ENCODE peak calls at places on chromosomes 6 and 20, in nine cellular contexts. K is GM06990, S is left ventricle myocardium inferior, L is HepG2, B is neuronal stem cell, J is lung, R is ovary, I is fibroblast of lung, Y is left lung. X is an unnamed sample.

GRCh38 chr20:3312940-3313656 is 74.1 kb upstream of the SLC4A11 start:
- DNase-seq in K (no peak), S (no peak), L (peak; percentile 52), B (no peak), J (no peak), R (no peak), I (peak; percentile 55), Y (no peak), X (peak; percentile 12)

GRCh38 chr6:54980511-54981275 is 134.1 kb downstream of the FAM83B start:
- DNase-seq in K (no peak), S (no peak), L (no peak), B (no peak), J (no peak), R (no peak), I (peak; percentile 98), Y (no peak), X (no peak)

GRCh38 chr6:135449246-135449645 is 48.3 kb downstream of the AHI1 start:
- DNase-seq in K (peak; percentile 49), S (no peak), L (no peak), B (no peak), J (no peak), R (no peak), I (no peak), Y (no peak), X (no peak)

GRCh38 chr20:37529214-37529967 is 1.7 kb upstream of the BLCAP start:
- DNase-seq in K (no peak), S (no peak), L (peak; percentile 44), B (no peak), J (no peak), R (no peak), I (no peak), Y (no peak), X (no peak)

GRCh38 chr20:61303675-61304074 is 51.6 kb downstream of the CDH4 start:
- DNase-seq in K (no peak), S (no peak), L (no peak), B (no peak), J (no peak), R (no peak), I (no peak), Y (no peak), X (no peak)

GRCh38 chr6:168180548-168181011 is 101.6 kb upstream of the FRMD1 start:
- DNase-seq in K (no peak), S (no peak), L (no peak), B (no peak), J (no peak), R (peak; percentile 5), I (no peak), Y (no peak), X (no peak)

GRCh38 chr6:169885131-169885530 is 133.7 kb downstream of the ERMARD start:
- DNase-seq in K (no peak), S (no peak), L (no peak), B (no peak), J (no peak), R (no peak), I (no peak), Y (no peak), X (no peak)

GRCh38 chr6:35142578-35142977 is 1.4 kb upstream of the TCP11 start:
- DNase-seq in K (no peak), S (no peak), L (no peak), B (no peak), J (no peak), R (no peak), I (peak; percentile 18), Y (no peak), X (no peak)

GRCh38 chr6:64520050-64520449 is 884.4 kb downstream of the PHF3 start:
- DNase-seq in K (no peak), S (no peak), L (no peak), B (no peak), J (no peak), R (no peak), I (peak; percentile 96), Y (no peak), X (peak; percentile 93)

GRCh38 chr6:42294759-42295158 is 77.1 kb upstream of the MRPS10 start:
- DNase-seq in K (no peak), S (no peak), L (peak; percentile 34), B (no peak), J (no peak), R (no peak), I (peak; percentile 45), Y (no peak), X (peak; percentile 89)

GRCh38 chr20:18780731-18781130 is 32.9 kb upstream of the SCP2D1 start:
- DNase-seq in K (no peak), S (no peak), L (no peak), B (no peak), J (no peak), R (no peak), I (no peak), Y (no peak), X (no peak)

GRCh38 chr6:40893021-40893420 is 146.0 kb downstream of the UNC5CL start:
- DNase-seq in K (no peak), S (no peak), L (no peak), B (no peak), J (no peak), R (no peak), I (no peak), Y (no peak), X (no peak)

GRCh38 chr6:113361014-113361645 is 496.0 kb upstream of the MARCKS start:
- DNase-seq in K (no peak), S (no peak), L (peak; percentile 82), B (no peak), J (no peak), R (no peak), I (peak; percentile 59), Y (no peak), X (peak; percentile 78)

GRCh38 chr6:89434954-89435353 is 2.0 kb downstream of the ANKRD6 start:
- DNase-seq in K (no peak), S (no peak), L (no peak), B (no peak), J (no peak), R (no peak), I (no peak), Y (no peak), X (no peak)

GRCh38 chr6:8434727-8435092 is 635 bp downstream of the SLC35B3 start:
- DNase-seq in K (no peak), S (no peak), L (no peak), B (no peak), J (no peak), R (no peak), I (no peak), Y (no peak), X (no peak)

DNA sequence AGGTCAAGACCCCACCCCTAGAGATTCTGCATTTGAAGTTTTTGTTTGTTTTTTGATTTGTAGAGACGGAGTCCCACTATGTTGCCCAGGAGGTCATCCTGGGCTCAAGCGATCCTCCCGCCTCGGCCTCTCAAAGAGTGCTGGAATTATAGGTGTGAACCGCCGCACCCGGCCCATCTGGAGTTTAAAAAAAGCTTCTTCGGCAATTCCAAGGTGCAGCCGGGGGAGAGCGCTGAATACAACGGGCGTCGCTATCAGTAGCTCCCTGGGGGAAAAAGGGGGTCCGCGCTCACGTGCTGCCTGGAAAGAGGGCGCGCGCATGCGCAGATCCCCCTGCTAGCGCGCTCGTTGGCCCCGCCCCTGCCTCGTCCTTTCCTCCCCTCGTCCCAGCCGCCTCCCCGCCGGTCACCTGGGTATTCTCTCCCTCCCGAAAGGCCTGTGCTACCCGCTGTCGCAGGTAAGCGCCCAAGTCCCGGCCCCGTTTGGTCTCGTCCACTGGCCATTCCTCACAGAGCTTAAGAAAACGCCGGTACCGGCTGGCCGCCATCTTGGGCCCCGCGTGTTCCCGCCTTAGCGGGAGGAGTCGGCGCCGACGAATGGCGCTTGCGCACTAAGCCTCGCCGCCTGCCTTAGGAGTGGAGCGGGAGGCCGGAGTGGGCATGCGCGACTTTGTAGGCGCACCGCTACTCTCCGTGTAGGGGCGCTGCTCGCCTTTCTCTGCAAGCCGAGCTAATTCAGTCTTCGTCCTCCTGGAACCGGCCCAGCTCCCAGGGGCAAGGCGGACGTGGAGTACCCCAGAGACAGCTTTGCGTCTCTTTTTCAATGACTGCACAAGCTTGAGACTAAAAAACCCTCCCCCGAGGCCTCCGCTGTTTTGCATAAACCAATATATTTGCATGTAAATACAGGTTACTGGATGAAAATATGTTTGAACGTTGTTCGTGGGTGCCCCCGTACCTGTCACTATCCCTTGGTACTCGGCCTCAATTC is at the start of gene UQCC2:
- DNase-seq in K (peak; percentile 96), S (peak; percentile 97), L (peak; percentile 95), B (peak; percentile 96), J (peak; percentile 95), R (peak; percentile 97), I (peak; percentile 96), Y (peak; percentile 100), X (peak; percentile 79)
- H3K4me3 ChIP-seq in K (peak within 1 kb of the TSS; percentile 81), S (peak within 1 kb of the TSS; percentile 85), L (peak within 1 kb of the TSS; percentile 75), B (peak within 1 kb of the TSS; percentile 68), J (peak within 1 kb of the TSS; percentile 91), R (peak within 1 kb of the TSS; percentile 76), I (peak within 1 kb of the TSS; percentile 73), Y (peak within 1 kb of the TSS; percentile 83), X (peak within 1 kb of the TSS; percentile 90)

DNA sequence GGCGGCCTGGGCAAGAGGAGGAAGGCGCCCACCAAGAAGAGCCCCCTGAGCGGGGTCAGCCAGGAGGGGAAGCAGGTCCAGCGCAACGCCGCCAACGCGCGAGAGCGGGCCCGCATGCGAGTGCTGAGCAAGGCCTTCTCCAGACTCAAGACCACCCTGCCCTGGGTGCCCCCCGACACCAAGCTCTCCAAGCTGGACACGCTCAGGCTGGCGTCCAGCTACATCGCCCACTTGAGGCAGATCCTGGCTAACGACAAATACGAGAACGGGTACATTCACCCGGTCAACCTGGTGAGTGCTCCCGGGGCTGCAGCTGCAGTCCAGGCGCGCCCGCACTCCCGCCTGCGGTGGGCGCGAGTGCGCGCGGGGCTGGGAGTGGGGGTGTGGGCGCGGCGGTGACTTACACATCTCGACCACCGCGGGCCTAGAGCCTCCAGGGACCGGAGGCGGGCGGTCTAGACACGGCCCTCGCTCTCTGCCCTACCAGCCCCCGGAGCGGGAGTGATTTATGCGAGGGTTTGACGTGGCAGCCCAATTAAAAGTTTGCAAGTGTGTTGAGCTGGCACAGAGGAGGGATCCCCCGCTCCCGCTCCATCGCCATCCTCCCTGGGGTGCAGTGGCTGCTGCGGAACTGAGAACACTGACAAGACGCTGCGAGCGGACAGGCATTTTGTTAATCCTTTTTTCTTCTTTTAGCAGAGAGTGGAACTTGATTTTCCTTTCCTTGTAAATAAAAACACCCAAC is 816 bp downstream of the TCF21 start:
- DNase-seq in K (no peak), S (peak; percentile 36), L (no peak), B (peak; percentile 48), J (no peak), R (peak; percentile 78), I (peak; percentile 76), Y (peak; percentile 78), X (no peak)
- H3K4me3 ChIP-seq in K (no peak overlapping the region), S (peak overlapping the region; percentile 69), L (no peak overlapping the region), B (no peak overlapping the region), J (peak overlapping the region; percentile 49), R (peak overlapping the region; percentile 63), I (peak overlapping the region; percentile 54), Y (peak overlapping the region; percentile 37), X (peak overlapping the region; percentile 45)

GRCh38 chr6:70842541-70842940 is 114.3 kb downstream of the B3GAT2 start:
- DNase-seq in K (no peak), S (no peak), L (no peak), B (no peak), J (no peak), R (no peak), I (no peak), Y (peak; percentile 51), X (no peak)
- H3K4me3 ChIP-seq in K (no peak overlapping the region), S (no peak overlapping the region), L (no peak overlapping the region), B (no peak overlapping the region), J (no peak overlapping the region), R (no peak overlapping the region), I (no peak overlapping the region), Y (no peak overlapping the region), X (no peak overlapping the region)

GRCh38 chr6:110415297-110415916 is at the start of gene DDO:
- DNase-seq in K (no peak), S (peak; percentile 86), L (peak; percentile 86), B (no peak), J (peak; percentile 48), R (peak; percentile 32), I (peak; percentile 64), Y (peak; percentile 78), X (peak; percentile 4)
- H3K4me3 ChIP-seq in K (peak within 1 kb of the TSS; percentile 4), S (peak within 1 kb of the TSS; percentile 63), L (peak within 1 kb of the TSS; percentile 88), B (no peak within 1 kb of the TSS), J (no peak within 1 kb of the TSS), R (peak within 1 kb of the TSS; percentile 26), I (peak within 1 kb of the TSS; percentile 19), Y (peak within 1 kb of the TSS; percentile 34), X (no peak within 1 kb of the TSS)